ENCODE peak calls at places on chromosomes 3 and 15, in ten cellular contexts. N is body of pancreas, Z is GM23338, D is neuronal stem cell, O is psoas muscle, H is ovary, T is uterus, U is heart right ventricle, C is thyroid gland, J is stomach. A is an unnamed sample. For H3K4me1, the result is how much of the 10 kb centered on the place peaks cover.

GRCh38 chr15:32898991-32899613 is 181.3 kb downstream of the GREM1 start:
- DNase-seq in O (no peak), U (no peak), J (no peak), H (no peak), T (no peak), Z (peak), C (peak), N (no peak), D (peak), A (no peak)

GRCh38 chr15:40549894-40550293 is 14.9 kb downstream of the CCDC32 start:
- DNase-seq in Z (no peak), C (peak), T (no peak), U (peak), D (no peak), J (peak), N (no peak), O (peak), H (no peak), A (no peak)

GRCh38 chr15:30670056-30670455 is 44.1 kb downstream of the ARHGAP11B start:
- DNase-seq in C (no peak), U (no peak), O (no peak), D (no peak), N (no peak), H (no peak), J (no peak), Z (no peak), T (no peak), A (no peak)

GRCh38 chr3:55297706-55298105 is 189.4 kb downstream of the WNT5A start:
- DNase-seq in H (no peak), U (no peak), Z (no peak), C (no peak), N (no peak), J (no peak), D (no peak), O (no peak), T (no peak), A (no peak)

GRCh38 chr3:64289622-64290021 is 64.4 kb upstream of the PRICKLE2 start:
- DNase-seq in H (no peak), T (no peak), C (no peak), J (no peak), U (no peak), N (no peak), Z (no peak), D (no peak), O (no peak), A (no peak)

GRCh38 chr3:46280105-46280797 is 38.0 kb downstream of the CCR3 start:
- DNase-seq in C (peak), T (no peak), J (no peak), O (no peak), D (no peak), U (no peak), H (no peak), N (peak), Z (no peak), A (peak)

GRCh38 chr3:195403841-195404408 is 38.9 kb downstream of the ACAP2 start:
- DNase-seq in Z (no peak), N (no peak), D (no peak), T (no peak), O (no peak), U (no peak), C (no peak), H (no peak), J (no peak), A (no peak)

GRCh38 chr3:64321747-64322146 is 96.5 kb upstream of the PRICKLE2 start:
- DNase-seq in T (no peak), O (no peak), J (no peak), U (no peak), D (no peak), N (peak), H (no peak), C (peak), Z (peak), A (peak)

GRCh38 chr3:119831941-119832371 is 50.1 kb downstream of the NR1I2 start:
- DNase-seq in D (no peak), T (no peak), U (no peak), O (no peak), J (no peak), C (no peak), N (no peak), Z (no peak), H (no peak), A (peak)

GRCh38 chr3:13623101-13623654 is 74.3 kb downstream of the FBLN2 start:
- DNase-seq in H (no peak), Z (no peak), N (peak), O (no peak), U (no peak), C (no peak), J (peak), T (no peak), D (no peak), A (no peak)

GRCh38 chr3:43298292-43298691 is 12.0 kb downstream of the SNRK start:
- DNase-seq in Z (no peak), J (no peak), T (no peak), N (peak), U (no peak), O (no peak), C (peak), H (no peak), D (no peak), A (no peak)

GRCh38 chr15:34583399-34584320 is at the start of gene GOLGA8B:
- DNase-seq in D (peak), N (peak), O (peak), U (peak), C (peak), T (peak), J (peak), Z (peak), H (peak), A (peak)

GRCh38 chr3:141240290-141241247 is 8.9 kb downstream of the PXYLP1 start:
- DNase-seq in U (no peak), T (no peak), Z (no peak), J (no peak), N (no peak), O (no peak), C (no peak), D (no peak), H (no peak), A (peak)

GRCh38 chr3:188792788-188793187 is 379.0 kb upstream of the TPRG1 start:
- DNase-seq in T (no peak), D (no peak), N (no peak), C (no peak), U (peak), J (no peak), Z (peak), H (peak), O (peak), A (no peak)

GRCh38 chr3:10702961-10703740 is 112.9 kb upstream of the SLC6A11 start:
- DNase-seq in C (no peak), H (no peak), U (no peak), O (no peak), D (peak), N (no peak), T (no peak), Z (peak), J (no peak), A (no peak)

GRCh38 chr3:14950274-14950673 is 2.9 kb downstream of the NR2C2 start:
- DNase-seq in J (no peak), C (no peak), U (no peak), Z (no peak), D (no peak), T (no peak), N (no peak), O (no peak), H (no peak), A (no peak)

GRCh38 chr15:35306361-35306981 is 221.4 kb upstream of the NANOGP8 start:
- DNase-seq in D (peak), O (no peak), H (no peak), C (no peak), U (no peak), Z (peak), T (no peak), N (no peak), J (no peak), A (peak)

GRCh38 chr3:133562376-133562775 is 11.1 kb upstream of the CDV3 start:
- DNase-seq in T (no peak), C (no peak), J (no peak), Z (no peak), O (no peak), U (no peak), H (no peak), N (no peak), D (no peak), A (no peak)

DNA sequence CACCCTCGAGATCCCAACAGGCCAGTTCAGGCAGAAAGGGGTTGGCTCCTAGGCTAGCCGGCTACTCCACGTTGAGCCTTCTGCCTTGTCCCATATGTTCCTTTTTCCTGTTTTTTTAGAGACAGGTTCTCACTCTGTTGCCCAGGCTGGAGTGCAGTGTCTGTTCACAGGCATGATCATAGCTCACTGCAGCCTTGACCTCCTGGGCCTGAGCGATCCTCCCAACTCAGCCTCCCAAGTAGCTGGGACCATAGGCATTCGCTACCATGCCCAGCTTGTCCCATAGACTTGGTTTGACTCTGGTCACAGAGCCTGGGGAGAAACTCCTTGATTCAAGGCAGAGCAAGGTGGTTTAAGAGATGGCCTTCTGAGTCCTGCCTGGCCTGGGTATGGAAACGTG is 32.3 kb downstream of the ZNF710 start:
- DNase-seq in C (no peak), O (no peak), U (no peak), H (no peak), Z (no peak), D (no peak), N (no peak), J (no peak), T (no peak), A (no peak)
- H3K4me1 ChIP-seq in C (half or more), O (under half), U (half or more), H (under half), Z (under half), D (under half), N (half or more), J (half or more), T (under half), A (under half)

DNA sequence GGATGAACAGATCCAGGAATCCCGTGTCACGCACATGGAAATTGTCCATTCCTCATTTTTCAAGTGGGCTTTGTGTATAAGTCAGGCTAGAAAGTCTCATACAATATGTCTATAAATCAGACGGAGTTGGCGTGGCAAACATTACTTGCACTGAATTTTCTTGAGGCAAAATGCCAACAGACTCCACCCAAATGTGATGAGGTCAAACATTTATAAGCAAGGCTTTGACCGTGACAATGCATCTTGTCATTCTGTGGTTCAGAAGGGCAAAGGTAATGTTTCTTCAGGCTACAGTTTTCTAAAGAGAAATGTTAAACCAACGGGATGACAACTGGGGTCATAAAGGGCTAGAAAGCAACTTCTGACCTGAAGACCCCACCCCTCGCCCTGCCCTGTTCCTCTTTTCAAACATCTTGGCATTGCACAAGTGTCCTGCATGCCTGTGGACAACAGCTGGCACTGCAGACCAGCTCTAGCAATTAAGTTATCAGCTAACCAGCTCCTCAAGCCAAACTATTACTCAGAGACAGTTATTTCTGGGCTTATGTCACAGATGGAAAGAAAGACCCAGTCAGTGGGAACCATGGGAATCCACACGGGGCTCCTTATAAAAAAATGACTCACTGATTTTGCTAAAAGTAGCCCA is 36.5 kb upstream of the SPTBN5 start:
- DNase-seq in H (no peak), O (peak), U (no peak), C (no peak), J (no peak), T (no peak), Z (no peak), D (no peak), N (peak), A (peak)
- H3K4me1 ChIP-seq in H (under half), O (half or more), U (half or more), C (half or more), J (half or more), T (under half), Z (under half), D (under half), N (half or more), A (half or more)

GRCh38 chr15:71291723-71292122 is 176.5 kb downstream of the THSD4 start:
- DNase-seq in C (no peak), U (no peak), H (no peak), Z (no peak), T (no peak), D (no peak), O (no peak), J (no peak), N (no peak), A (no peak)
- H3K4me1 ChIP-seq in C (under half), U (under half), H (under half), Z (under half), T (under half), D (under half), O (under half), J (under half), N (under half), A (under half)

GRCh38 chr3:71545330-71545729 is 38.2 kb downstream of the FOXP1 start:
- DNase-seq in H (no peak), C (no peak), O (no peak), J (no peak), T (no peak), D (no peak), Z (no peak), U (no peak), N (no peak), A (no peak)
- H3K4me1 ChIP-seq in H (under half), C (under half), O (under half), J (under half), T (under half), D (under half), Z (under half), U (under half), N (under half), A (under half)

DNA sequence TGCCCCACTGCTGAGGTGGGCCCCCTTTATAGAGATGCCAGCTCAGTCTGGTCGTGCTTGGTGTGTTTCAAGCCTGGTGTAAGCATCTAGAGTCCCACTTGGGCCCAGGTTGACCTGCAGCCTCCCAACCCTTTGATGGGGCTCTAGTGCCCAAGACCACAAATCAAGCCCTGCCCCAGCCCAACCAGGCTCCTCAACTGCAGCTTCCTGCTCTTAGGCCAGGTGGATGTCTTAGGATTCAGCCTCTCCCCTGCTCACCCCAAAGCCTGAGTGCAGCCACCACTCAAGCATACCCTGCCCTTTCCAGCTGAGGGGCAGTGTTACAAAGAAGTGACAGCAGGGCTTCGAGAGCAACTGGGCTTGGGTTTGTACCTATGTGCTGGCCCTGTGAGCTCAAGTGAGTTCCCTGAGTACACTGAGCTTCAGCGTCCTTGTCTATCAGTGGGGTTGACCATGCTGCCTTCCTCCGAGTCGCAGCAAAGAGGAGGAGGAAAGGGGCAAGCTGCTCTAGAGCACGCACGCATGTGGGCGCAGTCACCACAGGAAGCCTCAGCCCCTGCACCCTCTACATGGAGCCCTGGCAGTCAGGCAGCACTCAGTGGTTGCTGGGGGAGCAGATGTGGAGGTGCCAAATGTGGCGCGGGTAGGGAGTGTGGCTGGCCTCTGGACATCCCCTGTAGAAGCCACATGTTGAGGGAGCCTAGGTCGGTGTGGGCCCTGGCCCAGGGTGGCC is 120.7 kb downstream of the EEFSEC start:
- DNase-seq in Z (no peak), N (no peak), C (no peak), H (no peak), J (no peak), T (no peak), D (no peak), U (no peak), O (no peak), A (no peak)
- H3K4me1 ChIP-seq in Z (under half), N (under half), C (under half), H (under half), J (under half), T (under half), D (under half), U (half or more), O (under half), A (under half)

DNA sequence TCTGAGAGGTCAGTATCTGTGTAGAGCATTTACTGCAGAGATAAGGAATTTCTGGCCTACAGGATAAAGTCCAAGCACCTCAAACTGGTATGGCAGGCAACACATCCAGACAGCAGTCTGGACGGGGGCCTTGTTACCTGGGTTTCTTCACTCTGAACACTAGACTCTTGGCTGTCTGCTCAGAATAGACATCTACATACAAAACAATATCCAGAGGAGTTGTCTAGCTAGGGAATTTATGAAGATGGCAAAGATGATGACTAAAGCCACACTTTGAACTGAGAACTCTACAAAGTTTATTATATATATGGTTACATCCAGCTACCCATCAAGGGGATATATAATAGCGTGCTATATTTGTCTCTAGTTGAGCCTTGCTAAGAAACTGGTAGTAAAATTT is 42.1 kb upstream of the CLRN1 start:
- DNase-seq in T (no peak), O (no peak), C (no peak), J (no peak), N (no peak), Z (no peak), U (no peak), D (no peak), H (no peak), A (no peak)
- H3K4me1 ChIP-seq in T (under half), O (under half), C (under half), J (under half), N (under half), Z (under half), U (under half), D (under half), H (under half), A (under half)

A was measured in adipocyte.